ENCODE peak calls at places on chromosomes 3 and 15, in seven cellular contexts. U, D, N, E, X, O and C are unnamed samples.

GRCh38 chr15:90184119-90184785 is 16.9 kb upstream of the SEMA4B start:
- DNase-seq in U (peak; percentile 24), D (peak; percentile 76), N (peak; percentile 84), E (peak; percentile 71), X (no peak), O (no peak), C (peak; percentile 93)

GRCh38 chr15:70833897-70834765 is 19.8 kb downstream of the LARP6 start:
- DNase-seq in U (peak; percentile 72), D (no peak), N (no peak), E (peak; percentile 33), X (no peak), O (no peak), C (no peak)

GRCh38 chr15:49466119-49466518 is 43.1 kb downstream of the FGF7 start:
- DNase-seq in U (no peak), D (no peak), N (no peak), E (no peak), X (no peak), O (no peak), C (no peak)

GRCh38 chr3:101950985-101951733 is 101.8 kb downstream of the NFKBIZ start:
- DNase-seq in U (no peak), D (no peak), N (no peak), E (no peak), X (no peak), O (no peak), C (peak; percentile 89)

GRCh38 chr3:27573780-27574437 is 89.7 kb upstream of the SLC4A7 start:
- DNase-seq in U (no peak), D (no peak), N (no peak), E (no peak), X (no peak), O (no peak), C (no peak)

GRCh38 chr15:88014492-88014891 is 242.0 kb downstream of the NTRK3 start:
- DNase-seq in U (no peak), D (no peak), N (no peak), E (no peak), X (no peak), O (no peak), C (no peak)

GRCh38 chr3:184155644-184156521 is 706 bp downstream of the DVL3 start:
- DNase-seq in U (peak; percentile 68), D (no peak), N (peak; percentile 49), E (no peak), X (peak; percentile 69), O (peak; percentile 74), C (no peak)

GRCh38 chr3:171309906-171310359 is 150.3 kb downstream of the TNIK start:
- DNase-seq in U (no peak), D (no peak), N (no peak), E (no peak), X (no peak), O (no peak), C (no peak)

GRCh38 chr3:143924522-143925381 is 46.9 kb upstream of the DIPK2A start:
- DNase-seq in U (no peak), D (peak; percentile 25), N (no peak), E (no peak), X (no peak), O (no peak), C (no peak)

GRCh38 chr15:74340139-74340538 is 27.3 kb downstream of the CYP11A1 start:
- DNase-seq in U (no peak), D (no peak), N (no peak), E (no peak), X (no peak), O (no peak), C (no peak)

GRCh38 chr3:34180532-34180931 is 382.1 kb downstream of the PDCD6IP start:
- DNase-seq in U (no peak), D (no peak), N (no peak), E (no peak), X (no peak), O (no peak), C (no peak)

GRCh38 chr15:66698318-66698961 is 3.6 kb upstream of the SMAD6 start:
- DNase-seq in U (peak; percentile 67), D (no peak), N (peak; percentile 47), E (peak; percentile 61), X (peak; percentile 78), O (peak; percentile 81), C (peak; percentile 82)

GRCh38 chr15:80242132-80242769 is 9.8 kb downstream of the CTXND1 start:
- DNase-seq in U (peak; percentile 50), D (no peak), N (peak; percentile 64), E (peak; percentile 28), X (peak; percentile 77), O (peak; percentile 16), C (no peak)
- TF ChIP-seq JUND in U (no peak), D (no peak), N (no peak), E (no peak), X (no peak), O (no peak), C (no peak)

GRCh38 chr3:195185574-195185973 is 85.4 kb downstream of the XXYLT1 start:
- DNase-seq in U (no peak), D (no peak), N (no peak), E (no peak), X (no peak), O (no peak), C (peak; percentile 50)

GRCh38 chr3:195188530-195188917 is 82.4 kb downstream of the XXYLT1 start:
- DNase-seq in U (no peak), D (no peak), N (peak; percentile 38), E (no peak), X (no peak), O (no peak), C (no peak)

GRCh38 chr3:195187609-195188529 is 83.1 kb downstream of the XXYLT1 start:
- DNase-seq in U (no peak), D (no peak), N (no peak), E (no peak), X (no peak), O (no peak), C (no peak)

GRCh38 chr3:195184716-195185421 is 86.1 kb downstream of the XXYLT1 start:
- DNase-seq in U (no peak), D (no peak), N (no peak), E (no peak), X (no peak), O (no peak), C (no peak)

DNA sequence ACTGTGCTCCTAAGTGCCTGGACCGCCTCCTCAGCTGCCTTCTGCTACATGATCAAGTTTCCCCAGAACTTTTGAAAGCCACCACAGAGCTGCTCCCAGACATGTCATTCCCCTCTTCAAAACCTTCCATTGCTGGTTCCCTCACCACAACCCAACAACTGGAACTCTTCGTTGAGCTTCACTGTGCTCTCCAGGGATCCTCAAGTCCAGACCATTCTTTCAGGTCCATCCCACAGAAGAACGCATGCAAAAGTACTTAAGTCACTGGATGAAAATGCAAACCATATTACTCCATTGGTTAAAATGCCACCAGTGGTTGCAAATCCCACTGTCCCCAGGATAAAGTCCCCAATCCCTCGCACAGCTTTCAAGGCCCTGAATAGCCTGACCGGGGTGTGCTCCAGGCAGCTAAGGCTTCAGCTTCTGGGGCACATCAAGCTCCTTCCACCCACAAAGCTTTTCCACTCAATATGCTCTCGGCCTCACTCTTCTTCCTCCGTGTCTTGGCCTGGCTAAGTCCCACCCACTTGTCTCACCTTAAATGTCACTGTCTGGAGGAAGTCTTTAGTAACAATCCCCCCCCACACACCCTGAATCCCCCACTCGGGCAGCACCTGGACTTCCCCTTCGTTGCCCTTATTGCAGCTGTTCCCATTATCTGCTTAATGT is 84.8 kb downstream of the XXYLT1 start:
- DNase-seq in U (no peak), D (no peak), N (no peak), E (no peak), X (no peak), O (no peak), C (no peak)
- TF ChIP-seq JUND in U (no peak), D (no peak), N (no peak), E (no peak), X (no peak), O (no peak), C (no peak)

GRCh38 chr15:79193157-79193948 is 89.2 kb upstream of the ANKRD34C start:
- DNase-seq in U (no peak), D (no peak), N (no peak), E (no peak), X (no peak), O (no peak), C (no peak)

GRCh38 chr15:79195802-79196201 is 86.7 kb upstream of the ANKRD34C start:
- DNase-seq in U (no peak), D (no peak), N (peak; percentile 31), E (no peak), X (peak; percentile 76), O (peak; percentile 33), C (no peak)

GRCh38 chr15:79195239-79195638 is 87.3 kb upstream of the ANKRD34C start:
- DNase-seq in U (no peak), D (no peak), N (no peak), E (no peak), X (no peak), O (no peak), C (no peak)

GRCh38 chr15:79194386-79194785 is 88.1 kb upstream of the ANKRD34C start:
- DNase-seq in U (no peak), D (no peak), N (no peak), E (no peak), X (no peak), O (no peak), C (no peak)

DNA sequence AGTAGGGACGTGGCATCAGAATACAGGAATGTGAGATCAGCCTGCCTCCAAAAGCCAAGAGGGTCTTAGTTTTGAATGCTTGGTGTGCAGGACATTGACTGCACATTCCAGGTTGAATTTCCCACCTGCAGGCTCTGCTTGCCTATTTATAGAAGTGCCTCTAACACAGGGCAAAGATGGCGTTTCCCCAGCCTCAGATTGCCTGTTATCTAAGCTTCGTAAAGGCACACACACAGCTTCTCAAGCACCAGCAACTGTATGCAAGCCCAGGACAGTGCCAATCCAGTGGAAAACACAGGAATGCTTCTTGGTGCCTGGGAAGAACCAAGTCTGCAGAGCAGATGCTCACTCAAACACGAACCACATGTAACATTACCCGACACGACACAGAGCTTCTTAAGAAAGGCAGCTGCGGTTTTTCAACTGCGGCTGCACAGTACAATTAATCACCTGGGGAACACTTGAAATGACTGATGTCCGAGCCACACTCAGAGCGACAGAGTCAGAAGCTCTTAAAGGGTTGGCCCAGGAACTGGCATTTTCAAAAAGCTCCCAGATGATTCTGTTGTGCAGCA is 90.0 kb upstream of the ANKRD34C start:
- DNase-seq in U (no peak), D (no peak), N (no peak), E (no peak), X (no peak), O (no peak), C (no peak)
- TF ChIP-seq JUND in U (no peak), D (no peak), N (no peak), E (no peak), X (no peak), O (no peak), C (no peak)

DNA sequence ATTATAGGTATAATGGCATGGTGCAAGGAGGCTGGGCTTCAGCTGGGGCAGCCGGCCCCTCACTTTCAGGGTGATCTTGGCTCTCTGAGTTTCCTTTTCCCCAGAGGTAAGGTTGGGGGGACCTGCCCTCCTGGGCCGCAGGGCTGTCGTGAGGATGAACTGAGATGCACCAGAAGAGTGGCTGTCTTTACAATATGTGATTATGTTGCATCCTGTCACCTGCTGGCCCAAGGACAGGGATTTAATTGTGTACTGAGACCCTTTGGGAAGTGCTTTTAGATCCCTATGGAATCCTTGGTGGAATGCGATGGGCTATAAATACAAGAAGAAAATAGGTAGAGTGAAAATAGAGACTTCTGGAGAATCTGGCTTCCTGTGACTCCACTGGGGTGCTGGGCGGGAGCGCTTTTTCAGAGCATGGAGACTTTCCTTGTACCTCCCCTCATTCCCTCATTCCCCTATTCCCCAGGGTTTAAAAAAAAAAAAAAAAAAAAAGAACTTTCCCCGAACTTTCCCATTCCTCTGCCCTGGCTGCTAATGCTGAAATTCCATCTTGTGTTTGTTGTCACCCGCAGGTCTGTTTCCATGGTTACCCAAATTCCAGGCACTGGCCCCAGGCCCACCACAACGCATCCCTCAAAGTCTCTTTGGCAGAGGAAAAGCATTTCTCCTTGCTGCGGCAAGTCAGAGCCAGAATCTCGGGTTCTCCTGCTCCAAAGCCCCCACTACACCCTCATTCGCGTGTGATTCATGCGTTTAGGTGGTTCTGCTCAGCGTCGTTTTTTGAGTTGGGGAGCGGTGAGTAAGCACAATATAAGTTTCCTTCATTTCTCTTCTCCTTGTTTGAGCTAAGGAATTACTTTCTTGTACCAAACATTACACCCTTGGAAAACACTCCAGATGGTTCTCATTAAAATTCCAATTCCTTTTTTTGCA is 21.8 kb downstream of the ANAPC13 start:
- DNase-seq in U (no peak), D (no peak), N (no peak), E (no peak), X (peak; percentile 73), O (peak; percentile 23), C (no peak)
- TF ChIP-seq JUND in U (no peak), D (no peak), N (no peak), E (no peak), X (no peak), O (peak; percentile 84), C (no peak)